ENCODE peak calls at places on chromosomes 12 and 14, in eight cellular contexts. T, J, F, Y, B, S, I and C are unnamed samples.

GRCh38 chr12:28777603-28778365 is 371.3 kb upstream of the FAR2 start:
- DNase-seq in S (no peak), B (no peak), J (no peak), I (no peak), F (no peak), T (no peak), Y (no peak), C (no peak)

GRCh38 chr12:111766608-111767361 is at the start of gene ALDH2:
- DNase-seq in S (no peak), T (no peak), Y (peak; percentile 50), I (peak; percentile 99), B (peak; percentile 69), F (peak; percentile 79), J (peak; percentile 86), C (no peak)

GRCh38 chr12:128766738-128767501 is 56.8 kb downstream of the SLC15A4 start:
- DNase-seq in J (no peak), Y (no peak), I (no peak), T (no peak), F (no peak), B (no peak), S (no peak), C (no peak)

GRCh38 chr12:109058773-109059172 is 6.4 kb downstream of the USP30 start:
- DNase-seq in S (no peak), F (no peak), T (no peak), I (no peak), B (no peak), J (no peak), Y (no peak), C (no peak)

GRCh38 chr12:27284751-27285150 is 40.7 kb downstream of the STK38L start:
- DNase-seq in J (no peak), B (no peak), T (no peak), F (peak; percentile 73), Y (peak; percentile 77), S (peak; percentile 59), I (no peak), C (peak; percentile 41)

GRCh38 chr12:53067074-53067992 is 11.9 kb downstream of the SPRYD3 start:
- DNase-seq in I (no peak), T (no peak), S (no peak), J (peak; percentile 16), B (no peak), F (peak; percentile 18), Y (peak; percentile 44), C (no peak)

GRCh38 chr12:30794020-30794419 is 39.3 kb upstream of the CAPRIN2 start:
- DNase-seq in I (no peak), T (no peak), F (peak; percentile 15), Y (no peak), S (no peak), J (no peak), B (no peak), C (no peak)

GRCh38 chr14:33914676-33915516 is 36.0 kb downstream of the EGLN3 start:
- DNase-seq in F (peak; percentile 89), Y (peak; percentile 87), T (no peak), I (peak; percentile 27), B (no peak), S (no peak), J (no peak), C (peak; percentile 77)

GRCh38 chr12:6867407-6868210 is at the start of gene TPI1:
- DNase-seq in I (peak; percentile 78), F (peak; percentile 84), Y (peak; percentile 84), J (peak; percentile 92), B (peak; percentile 79), S (no peak), T (peak; percentile 51), C (peak; percentile 46)

GRCh38 chr14:25094171-25094907 is 44.4 kb upstream of the STXBP6 start:
- DNase-seq in S (no peak), B (no peak), I (no peak), J (no peak), F (no peak), Y (no peak), T (no peak), C (peak; percentile 1)

GRCh38 chr14:96037891-96038557 is 1.1 kb upstream of the C14orf132 start:
- DNase-seq in S (no peak), I (no peak), J (no peak), F (peak; percentile 78), T (no peak), B (no peak), Y (no peak), C (peak; percentile 75)

GRCh38 chr12:89970646-89971192 is 262.1 kb upstream of the ATP2B1 start:
- DNase-seq in T (no peak), Y (no peak), S (no peak), B (no peak), F (no peak), I (no peak), J (no peak), C (no peak)

GRCh38 chr14:58428011-58428807 is 690 bp downstream of the KIAA0586 start:
- DNase-seq in I (peak; percentile 25), Y (peak; percentile 69), S (no peak), J (no peak), B (peak; percentile 62), F (peak; percentile 61), T (no peak), C (peak; percentile 63)

GRCh38 chr14:48331421-48331820 is 656.0 kb upstream of the MDGA2 start:
- DNase-seq in F (no peak), S (no peak), T (no peak), I (no peak), B (no peak), J (no peak), Y (no peak), C (no peak)

GRCh38 chr14:104094709-104095425 is 9.4 kb downstream of the ASPG start:
- DNase-seq in I (peak; percentile 74), F (peak; percentile 59), Y (peak; percentile 62), S (no peak), T (no peak), B (peak; percentile 52), J (peak; percentile 96), C (peak; percentile 23)
- TF ChIP-seq CTCF in I (peak; percentile 75), F (peak; percentile 80), Y (peak; percentile 88), S (peak; percentile 90), T (peak; percentile 57), B (peak; percentile 85), J (peak; percentile 97), C (peak; percentile 97)

GRCh38 chr12:105378821-105379400 is 48.4 kb downstream of the C12orf75 start:
- DNase-seq in Y (peak; percentile 40), T (no peak), F (no peak), J (no peak), I (no peak), B (peak; percentile 21), S (no peak), C (no peak)
- H3K4me3 ChIP-seq in Y (no peak overlapping the region), T (no peak overlapping the region), F (no peak overlapping the region), J (no peak overlapping the region), I (no peak overlapping the region), B (no peak overlapping the region), S (no peak overlapping the region), C (no peak overlapping the region)

DNA sequence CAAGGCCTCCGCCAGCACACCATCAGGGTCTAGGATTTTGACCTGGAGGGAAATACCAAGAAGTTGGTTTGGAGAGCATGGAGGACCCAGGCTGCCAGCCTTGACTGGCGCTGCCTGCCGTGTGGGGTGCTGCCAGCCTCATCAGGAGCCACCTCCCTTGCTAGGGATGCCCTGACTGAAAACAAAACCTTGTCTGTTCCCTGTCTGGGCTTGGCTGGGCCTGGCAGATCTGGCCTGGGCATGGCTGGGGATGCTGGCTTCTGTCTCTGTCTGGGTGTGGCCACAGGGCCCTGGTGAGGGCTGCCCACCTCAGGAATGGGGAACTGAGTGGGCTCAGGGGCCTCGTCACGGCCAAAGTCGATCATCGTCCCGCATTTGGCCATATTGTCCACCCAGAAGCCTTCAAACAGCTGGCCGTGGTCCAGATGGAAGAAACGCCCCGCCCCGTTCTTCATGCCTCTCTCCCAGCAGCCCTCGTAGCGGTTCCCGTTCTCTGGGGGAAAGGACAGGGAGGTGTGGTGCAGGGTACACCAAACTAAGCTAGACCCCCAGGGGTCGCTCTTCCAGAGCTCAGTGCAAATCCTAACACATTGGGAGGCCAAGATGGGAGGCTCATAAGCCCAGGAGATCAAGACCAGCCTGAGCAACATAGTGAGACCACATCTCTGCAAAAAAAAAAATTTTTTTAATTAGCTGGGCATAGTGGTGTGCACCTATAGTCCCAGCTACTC is 16.5 kb downstream of the MORN3 start:
- DNase-seq in S (no peak), Y (no peak), J (no peak), T (no peak), B (no peak), I (no peak), F (no peak), C (no peak)
- TF ChIP-seq CTCF in S (no peak), Y (no peak), J (no peak), T (no peak), B (peak; percentile 57), I (no peak), F (no peak), C (no peak)

DNA sequence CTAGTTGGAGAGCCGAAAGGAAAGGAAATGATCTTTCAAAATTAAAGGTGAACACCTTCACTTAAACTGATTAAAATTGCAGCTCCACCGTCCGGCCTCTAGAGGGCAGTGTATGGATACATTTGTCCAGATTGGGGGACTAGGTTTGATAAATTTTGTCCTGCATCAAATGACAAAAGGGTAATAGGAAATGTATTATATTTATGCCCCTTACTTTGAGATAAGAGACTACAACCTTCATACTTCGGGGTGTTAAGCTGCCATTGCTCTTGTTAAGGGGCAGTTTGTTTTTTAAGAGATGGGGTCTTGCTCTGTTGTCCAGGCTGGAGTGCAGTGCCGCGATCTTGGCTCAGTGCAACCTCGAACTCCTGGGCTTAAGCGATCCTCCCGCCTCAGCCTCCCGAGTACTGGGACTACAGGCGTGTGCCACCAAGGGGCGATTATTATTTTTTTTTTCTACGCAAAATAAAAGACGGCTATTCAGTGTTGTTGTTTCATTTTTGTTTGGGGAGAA is 818 bp upstream of the SUOX start:
- DNase-seq in F (peak; percentile 79), J (no peak), S (no peak), Y (peak; percentile 82), I (peak; percentile 57), B (peak; percentile 74), T (no peak), C (peak; percentile 62)
- H3K4me3 ChIP-seq in F (peak overlapping the region; percentile 43), J (peak overlapping the region; percentile 67), S (peak overlapping the region; percentile 93), Y (peak overlapping the region; percentile 72), I (peak overlapping the region; percentile 60), B (no peak overlapping the region), T (peak overlapping the region; percentile 97), C (peak overlapping the region; percentile 50)